ENCODE peak calls at places on chromosomes 7 and 10, in four cellular contexts. I is OCI-LY7, G is osteocyte, W is transverse colon. Y is an unnamed sample.

GRCh38 chr10:68989317-68989990 is 851 bp downstream of the KIFBP start:
- DNase-seq in I (no peak), G (no peak), W (no peak), Y (no peak)

GRCh38 chr10:103470755-103471653 is 8.0 kb downstream of the CALHM3 start:
- DNase-seq in I (peak), G (no peak), W (peak), Y (peak)

GRCh38 chr10:46530249-46531186 is 25.9 kb downstream of the GPRIN2 start:
- DNase-seq in I (no peak), G (no peak), W (peak), Y (no peak)

GRCh38 chr7:145350334-145350733 is 514.5 kb upstream of the TPK1 start:
- DNase-seq in I (no peak), G (no peak), W (no peak), Y (no peak)

GRCh38 chr7:68800316-68800715 is 798.0 kb upstream of the AUTS2 start:
- DNase-seq in I (no peak), G (no peak), W (no peak), Y (no peak)

GRCh38 chr10:95437669-95438068 is 123.5 kb downstream of the SORBS1 start:
- DNase-seq in I (no peak), G (no peak), W (no peak), Y (no peak)

GRCh38 chr7:106313966-106314365 is 29.2 kb upstream of the NAMPT start:
- DNase-seq in I (no peak), G (no peak), W (no peak), Y (no peak)

GRCh38 chr7:81210092-81211064 is 291.5 kb upstream of the SEMA3C start:
- DNase-seq in I (no peak), G (no peak), W (no peak), Y (no peak)

GRCh38 chr10:114550756-114551290 is 107.3 kb downstream of the ABLIM1 start:
- DNase-seq in I (peak), G (no peak), W (no peak), Y (no peak)

GRCh38 chr10:114547056-114547455 is 111.0 kb downstream of the ABLIM1 start:
- DNase-seq in I (no peak), G (no peak), W (no peak), Y (no peak)

GRCh38 chr10:114551310-114551972 is 106.6 kb downstream of the ABLIM1 start:
- DNase-seq in I (no peak), G (no peak), W (peak), Y (no peak)

GRCh38 chr10:114547466-114547865 is 110.6 kb downstream of the ABLIM1 start:
- DNase-seq in I (no peak), G (no peak), W (no peak), Y (no peak)

GRCh38 chr10:114548662-114549061 is 109.4 kb downstream of the ABLIM1 start:
- DNase-seq in I (peak), G (no peak), W (peak), Y (no peak)
- TF ChIP-seq CTCF in I (peak), G (peak), W (peak), Y (peak)

GRCh38 chr10:112949128-112949823 is 771 bp upstream of the TCF7L2 start:
- DNase-seq in I (no peak), G (no peak), W (peak), Y (no peak)
- TF ChIP-seq CTCF in I (no peak), G (no peak), W (no peak), Y (no peak)

DNA sequence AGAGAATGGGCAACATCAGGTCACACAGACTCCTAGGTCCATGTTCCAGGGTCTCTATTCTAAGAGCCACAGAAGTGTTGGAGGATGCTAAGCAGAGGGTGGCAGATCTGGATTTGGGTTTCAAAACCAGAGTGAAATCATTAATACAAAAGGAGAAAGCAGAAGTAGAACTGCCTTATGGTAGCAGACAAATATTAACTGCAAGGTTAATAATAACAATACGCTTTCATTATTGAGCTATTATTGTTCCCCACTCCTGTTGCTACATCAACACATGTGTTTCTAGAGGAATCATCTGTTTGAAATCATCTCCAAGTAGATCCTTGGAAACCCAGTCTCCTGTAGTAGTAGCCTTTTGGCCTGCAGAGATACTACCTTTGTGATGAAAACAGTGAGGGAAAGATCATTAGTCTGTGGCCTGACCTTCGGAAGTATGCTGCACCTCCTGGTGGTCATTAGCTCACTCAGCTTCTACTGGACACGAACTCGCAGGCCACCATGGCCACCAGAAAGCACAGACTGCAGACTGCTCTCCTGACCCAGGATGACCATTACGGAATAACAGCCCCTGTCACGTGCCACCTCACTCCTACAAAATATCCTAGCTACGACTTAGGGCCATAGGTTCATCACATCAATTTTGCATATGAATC is 84.6 kb downstream of the XPNPEP1 start:
- DNase-seq in I (no peak), G (no peak), W (no peak), Y (no peak)
- TF ChIP-seq CTCF in I (no peak), G (no peak), W (no peak), Y (peak)

GRCh38 chr7:93461350-93461749 is 113.2 kb downstream of the CALCR start:
- DNase-seq in I (no peak), G (no peak), W (no peak), Y (no peak)
- TF ChIP-seq CTCF in I (peak), G (no peak), W (no peak), Y (no peak)

DNA sequence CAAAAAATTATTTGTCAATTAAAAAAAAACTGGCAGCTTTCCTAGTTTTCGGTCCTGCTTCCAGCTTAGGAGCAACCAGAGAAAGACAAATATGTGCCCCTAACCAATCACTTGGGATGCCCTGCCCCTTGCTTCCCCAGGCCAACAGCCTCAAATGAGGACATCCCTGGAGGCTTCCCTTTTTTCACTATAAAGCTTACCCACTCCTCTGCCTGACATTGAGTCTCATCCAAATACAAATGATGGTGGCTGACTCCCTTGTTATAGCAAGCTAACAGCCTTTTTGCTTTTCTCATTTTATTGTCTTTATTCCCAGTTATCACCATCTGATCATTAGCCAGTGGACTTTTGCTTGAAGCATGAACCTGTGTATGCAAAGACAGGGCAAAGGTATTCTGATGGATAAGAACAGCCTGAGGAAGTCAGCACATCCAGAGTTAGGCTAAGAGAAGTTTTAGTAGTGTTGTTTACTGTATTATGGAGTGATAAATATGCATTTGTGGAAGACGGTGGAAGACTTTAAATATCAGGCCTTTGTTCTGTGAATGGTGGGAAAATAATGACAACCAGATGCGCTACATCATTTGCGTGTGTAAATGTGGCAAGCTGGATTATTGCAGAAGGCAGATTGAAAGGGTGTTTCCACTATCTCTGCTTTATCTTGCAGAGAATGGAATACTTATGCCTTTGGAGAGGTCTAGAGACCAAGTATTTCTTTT is 1.7 kb upstream of the CCM2 start:
- DNase-seq in I (no peak), G (no peak), W (no peak), Y (no peak)
- TF ChIP-seq CTCF in I (no peak), G (no peak), W (no peak), Y (no peak)

GRCh38 chr10:16893664-16894063 is 76.4 kb upstream of the RSU1 start:
- DNase-seq in I (no peak), G (no peak), W (no peak), Y (no peak)

GRCh38 chr10:16890691-16891090 is 73.5 kb upstream of the RSU1 start:
- DNase-seq in I (no peak), G (no peak), W (no peak), Y (no peak)

GRCh38 chr10:16894834-16895233 is 77.6 kb upstream of the RSU1 start:
- DNase-seq in I (no peak), G (no peak), W (no peak), Y (no peak)

GRCh38 chr10:16887565-16887964 is 70.3 kb upstream of the RSU1 start:
- DNase-seq in I (no peak), G (no peak), W (no peak), Y (no peak)

DNA sequence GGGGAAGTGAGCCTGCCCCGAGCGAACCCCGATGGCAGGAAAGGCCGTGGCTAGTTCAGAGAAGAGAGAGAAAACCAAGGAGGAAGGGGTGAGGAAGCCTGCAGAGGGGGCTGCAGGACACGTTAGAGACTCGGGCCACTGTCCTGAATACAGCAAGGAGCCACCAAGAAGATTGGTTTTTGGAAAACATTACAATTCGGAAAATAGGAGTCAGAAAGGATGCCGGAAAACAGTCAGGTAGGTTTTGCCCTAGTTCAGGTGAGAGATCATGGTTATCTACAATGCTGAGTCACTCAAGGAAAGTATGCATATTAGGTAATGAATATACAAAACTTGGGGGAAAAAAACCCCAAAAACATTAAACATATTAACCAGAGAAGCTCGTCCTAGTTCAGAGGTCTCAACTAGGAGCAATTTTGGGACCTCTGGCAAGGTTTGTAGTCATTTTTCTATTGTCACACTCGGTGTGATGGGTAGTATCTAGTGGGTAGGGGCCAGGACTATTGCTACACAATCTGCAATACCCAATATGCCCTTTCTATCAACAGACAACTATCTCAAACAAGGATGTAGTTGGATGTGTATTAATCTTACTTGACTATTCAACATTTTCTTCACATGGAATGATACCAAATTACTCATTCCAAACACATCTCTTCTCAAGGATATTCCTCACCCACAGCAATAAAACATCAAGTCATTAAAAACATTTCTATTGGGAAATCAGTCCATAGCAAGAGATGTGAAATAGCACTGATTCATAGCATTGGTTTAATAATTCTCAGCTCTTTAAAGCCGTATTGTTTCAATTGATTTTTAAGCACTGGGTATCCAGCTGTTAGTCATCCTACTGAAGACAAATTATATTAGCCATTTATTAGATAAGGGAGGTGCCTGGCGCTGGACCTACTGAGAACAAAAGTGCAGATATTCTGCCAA is 74.4 kb upstream of the RSU1 start:
- DNase-seq in I (no peak), G (no peak), W (peak), Y (no peak)
- TF ChIP-seq CTCF in I (peak), G (peak), W (peak), Y (no peak)

GRCh38 chr10:21510218-21511070 is 15.0 kb downstream of the SKIDA1 start:
- DNase-seq in I (no peak), G (no peak), W (no peak), Y (peak)

GRCh38 chr10:21509391-21510217 is 15.9 kb downstream of the SKIDA1 start:
- DNase-seq in I (no peak), G (no peak), W (no peak), Y (no peak)

GRCh38 chr10:21513035-21513434 is 12.4 kb downstream of the SKIDA1 start:
- DNase-seq in I (no peak), G (no peak), W (no peak), Y (no peak)

GRCh38 chr10:21514101-21514807 is 11.2 kb downstream of the SKIDA1 start:
- DNase-seq in I (no peak), G (no peak), W (no peak), Y (no peak)

GRCh38 chr10:21511931-21512330 is 13.6 kb downstream of the SKIDA1 start:
- DNase-seq in I (no peak), G (no peak), W (no peak), Y (no peak)
- TF ChIP-seq CTCF in I (no peak), G (no peak), W (no peak), Y (no peak)

GRCh38 chr10:100883322-100883821 is 29.4 kb upstream of the SLF2 start:
- DNase-seq in I (no peak), G (no peak), W (no peak), Y (no peak)

GRCh38 chr10:100879741-100880360 is 32.9 kb upstream of the SLF2 start:
- DNase-seq in I (no peak), G (no peak), W (no peak), Y (no peak)

GRCh38 chr10:100882251-100882643 is 30.5 kb upstream of the SLF2 start:
- DNase-seq in I (no peak), G (no peak), W (no peak), Y (no peak)

GRCh38 chr10:100882681-100883321 is 30.0 kb upstream of the SLF2 start:
- DNase-seq in I (no peak), G (no peak), W (no peak), Y (no peak)

DNA sequence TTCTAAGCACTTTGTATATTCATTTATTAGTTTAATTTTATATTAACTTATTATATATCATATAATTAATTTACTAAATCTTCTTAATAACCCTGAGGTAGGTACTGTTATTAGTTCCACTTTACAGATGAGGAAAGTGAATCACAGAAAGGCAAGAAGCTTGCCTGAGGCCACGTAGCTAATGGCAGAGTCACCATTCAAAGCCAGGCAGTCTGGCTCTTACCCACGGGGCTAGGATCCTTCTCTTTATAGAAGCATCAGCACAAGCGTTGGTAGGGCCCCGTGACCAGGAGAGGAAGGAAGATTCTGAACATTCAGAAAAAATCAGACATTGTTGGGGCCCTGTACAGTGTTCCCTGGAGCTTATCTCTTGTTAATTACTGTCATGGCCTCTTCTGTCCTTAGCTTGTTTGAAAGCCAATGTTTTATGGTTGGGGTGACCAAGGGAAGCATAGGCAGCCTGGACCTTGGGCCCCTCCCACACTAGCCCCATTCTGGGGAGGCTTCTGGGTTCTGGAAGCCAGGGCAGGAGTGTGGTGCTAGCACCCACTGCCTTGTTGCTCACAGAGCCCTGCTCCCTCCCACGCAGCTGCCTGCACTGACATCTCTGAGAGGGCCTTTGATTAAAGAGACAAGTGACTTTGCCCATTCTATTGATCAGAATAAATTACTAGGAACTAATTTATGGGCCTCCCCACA is 31.1 kb upstream of the SLF2 start:
- DNase-seq in I (no peak), G (no peak), W (no peak), Y (no peak)
- TF ChIP-seq CTCF in I (no peak), G (no peak), W (no peak), Y (no peak)